ENCODE peak calls at places on chromosomes 4 and X, in six cellular contexts. D is IMR-90, Q is H9, V is H1, H is mesenchymal stem cell, W is trophoblast cell. G is an unnamed sample.

GRCh38 chr4:186839122-186840037 is 115.7 kb upstream of the FAT1 start:
- DNase-seq in D (peak), Q (no peak), V (no peak), H (peak), W (no peak), G (no peak)

GRCh38 chr4:95095352-95095974 is 337.7 kb downstream of the BMPR1B start:
- DNase-seq in D (peak), Q (no peak), V (no peak), H (peak), W (no peak), G (no peak)

GRCh38 chrX:63922221-63922620 is 137.2 kb upstream of the ARHGEF9 start:
- DNase-seq in D (peak), Q (no peak), V (no peak), H (no peak), W (peak), G (no peak)

GRCh38 chr4:102564399-102564921 is 63.3 kb downstream of the NFKB1 start:
- DNase-seq in D (peak), Q (no peak), V (no peak), H (peak), W (peak), G (no peak)

GRCh38 chr4:85748654-85749053 is 273.7 kb downstream of the ARHGAP24 start:
- DNase-seq in D (no peak), Q (no peak), V (no peak), H (no peak), W (no peak), G (no peak)

GRCh38 chr4:188061083-188061482 is 48.3 kb downstream of the TRIML2 start:
- DNase-seq in D (no peak), Q (no peak), V (no peak), H (no peak), W (no peak), G (no peak)

GRCh38 chr4:10028910-10029309 is 7.6 kb upstream of the SLC2A9 start:
- DNase-seq in D (no peak), Q (peak), V (no peak), H (no peak), W (no peak), G (no peak)

GRCh38 chrX:108307408-108308085 is 130.7 kb downstream of the COL4A6 start:
- DNase-seq in D (peak), Q (no peak), V (no peak), H (no peak), W (peak), G (no peak)

GRCh38 chr4:76003015-76003414 is 4.3 kb downstream of the CXCL9 start:
- DNase-seq in D (no peak), Q (no peak), V (no peak), H (no peak), W (no peak), G (no peak)

GRCh38 chrX:145213504-145213903 is 33.8 kb upstream of the SPANXN1 start:
- DNase-seq in D (no peak), Q (no peak), V (no peak), H (no peak), W (no peak), G (no peak)

GRCh38 chr4:150176559-150176958 is 98.3 kb downstream of the DCLK2 start:
- DNase-seq in D (peak), Q (no peak), V (no peak), H (no peak), W (peak), G (no peak)

GRCh38 chr4:67909910-67910905 is 26.4 kb upstream of the TMPRSS11D start:
- DNase-seq in D (peak), Q (no peak), V (no peak), H (peak), W (no peak), G (no peak)

GRCh38 chr4:37685211-37685725 is 908 bp downstream of the RELL1 start:
- DNase-seq in D (peak), Q (no peak), V (no peak), H (peak), W (no peak), G (no peak)

GRCh38 chr4:109559625-109559982 is 442 bp upstream of the MCUB start:
- DNase-seq in D (no peak), Q (peak), V (peak), H (no peak), W (peak), G (no peak)
- H3K18ac ChIP-seq in D (no peak), Q (peak), V (peak), H (peak), W (peak), G (peak)

GRCh38 chr4:152862608-152863007 is 73.5 kb upstream of the FHDC1 start:
- DNase-seq in D (no peak), Q (no peak), V (no peak), H (no peak), W (no peak), G (no peak)
- H4K91ac ChIP-seq in D (no peak), Q (no peak), V (no peak), H (no peak), W (no peak), G (no peak)

GRCh38 chr4:175776217-175776616 is 35.8 kb downstream of the GPM6A start:
- DNase-seq in D (no peak), Q (peak), V (no peak), H (no peak), W (no peak), G (no peak)
- H3K18ac ChIP-seq in D (no peak), Q (no peak), V (peak), H (no peak), W (no peak), G (no peak)

GRCh38 chr4:61246003-61246402 is 45.9 kb downstream of the ADGRL3 start:
- DNase-seq in D (no peak), Q (no peak), V (no peak), H (no peak), W (no peak), G (no peak)
- H4K91ac ChIP-seq in D (no peak), Q (no peak), V (no peak), H (no peak), W (no peak), G (no peak)

GRCh38 chr4:79334783-79335182 is 8.9 kb upstream of the NAA11 start:
- DNase-seq in D (no peak), Q (no peak), V (no peak), H (no peak), W (no peak), G (no peak)
- H3K18ac ChIP-seq in D (no peak), Q (no peak), V (no peak), H (no peak), W (no peak), G (no peak)

GRCh38 chrX:31228909-31229308 is 157.1 kb upstream of the FTHL17 start:
- DNase-seq in D (peak), Q (no peak), V (no peak), H (no peak), W (no peak), G (no peak)

GRCh38 chrX:31225819-31226218 is 154.0 kb upstream of the FTHL17 start:
- DNase-seq in D (no peak), Q (no peak), V (no peak), H (no peak), W (no peak), G (no peak)

GRCh38 chrX:31224321-31225012 is 152.6 kb upstream of the FTHL17 start:
- DNase-seq in D (no peak), Q (no peak), V (no peak), H (no peak), W (no peak), G (no peak)

GRCh38 chrX:31228415-31228832 is 156.6 kb upstream of the FTHL17 start:
- DNase-seq in D (peak), Q (no peak), V (no peak), H (peak), W (no peak), G (no peak)

DNA sequence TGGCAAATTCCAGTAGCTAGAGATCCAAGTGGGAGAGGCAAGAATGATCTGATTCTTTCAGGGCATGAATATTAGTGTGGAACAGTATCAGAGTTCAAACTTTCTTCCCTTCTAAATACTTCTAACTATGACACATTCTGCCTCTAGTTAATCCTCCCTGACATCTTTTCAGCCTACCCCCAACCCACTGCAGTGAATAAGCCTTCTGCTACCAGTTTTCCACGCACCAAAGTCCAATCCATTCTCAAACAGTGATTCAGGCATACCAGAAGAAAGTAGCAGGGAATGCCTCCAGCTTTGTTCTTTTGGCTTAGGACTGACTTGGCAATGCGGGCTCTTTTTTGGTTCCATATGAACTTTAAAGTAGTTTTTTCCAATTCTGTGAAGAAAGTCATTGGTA is 155.4 kb upstream of the FTHL17 start:
- DNase-seq in D (peak), Q (no peak), V (no peak), H (no peak), W (peak), G (no peak)
- H4K91ac ChIP-seq in D (no peak), Q (no peak), V (no peak), H (no peak), W (no peak), G (no peak)

GRCh38 chr4:74159397-74159709 is 1.4 kb downstream of the MTHFD2L start:
- DNase-seq in D (no peak), Q (no peak), V (no peak), H (no peak), W (no peak), G (no peak)

GRCh38 chr4:74157116-74157742 is 689 bp upstream of the MTHFD2L start:
- DNase-seq in D (peak), Q (no peak), V (no peak), H (peak), W (no peak), G (peak)

GRCh38 chr4:74158561-74159396 is 861 bp downstream of the MTHFD2L start:
- DNase-seq in D (peak), Q (no peak), V (no peak), H (peak), W (no peak), G (no peak)

GRCh38 chr4:74156521-74156920 is 1.4 kb upstream of the MTHFD2L start:
- DNase-seq in D (no peak), Q (no peak), V (no peak), H (no peak), W (no peak), G (no peak)

DNA sequence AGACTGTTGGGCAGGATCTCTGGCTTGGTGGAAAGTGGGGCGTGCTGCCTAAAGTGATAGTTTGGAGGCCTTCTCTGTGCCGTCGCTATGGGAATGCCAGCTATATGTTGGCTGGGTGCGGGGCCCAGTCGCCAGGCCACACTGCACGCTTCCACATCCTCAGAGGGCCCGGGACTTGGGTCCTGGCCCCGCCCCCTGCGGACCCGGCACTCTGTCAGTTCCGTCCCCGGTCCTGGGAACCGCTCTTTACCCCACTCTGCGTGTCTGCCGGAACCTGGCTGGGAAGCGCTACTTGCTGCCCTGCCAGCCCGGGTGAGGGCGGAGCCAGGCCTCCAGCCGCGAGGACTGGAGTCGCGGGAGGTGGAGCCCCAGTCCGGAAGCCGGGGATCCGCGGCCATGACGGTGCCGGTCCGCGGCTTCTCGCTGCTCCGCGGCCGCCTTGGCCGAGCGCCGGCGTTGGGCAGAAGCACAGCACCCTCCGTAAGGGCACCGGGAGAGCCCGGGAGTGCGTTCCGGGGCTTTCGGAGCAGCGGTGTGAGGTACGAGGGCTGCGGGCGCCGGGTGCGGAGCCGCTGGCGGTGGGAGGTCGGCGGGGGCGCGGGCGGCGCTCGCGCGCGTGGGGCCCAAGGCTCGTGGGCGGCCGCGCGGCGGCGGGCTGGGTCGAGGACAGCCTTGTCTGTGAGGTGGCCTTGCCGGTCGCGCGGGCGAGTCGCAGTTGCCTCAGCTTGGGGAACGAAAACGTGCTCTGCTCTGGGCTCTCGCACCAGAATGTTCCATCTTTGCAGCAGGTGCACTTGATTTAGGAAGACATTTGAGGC is at the start of gene MTHFD2L:
- DNase-seq in D (peak), Q (peak), V (peak), H (peak), W (peak), G (peak)
- H3K18ac ChIP-seq in D (peak), Q (peak), V (peak), H (peak), W (peak), G (peak)

DNA sequence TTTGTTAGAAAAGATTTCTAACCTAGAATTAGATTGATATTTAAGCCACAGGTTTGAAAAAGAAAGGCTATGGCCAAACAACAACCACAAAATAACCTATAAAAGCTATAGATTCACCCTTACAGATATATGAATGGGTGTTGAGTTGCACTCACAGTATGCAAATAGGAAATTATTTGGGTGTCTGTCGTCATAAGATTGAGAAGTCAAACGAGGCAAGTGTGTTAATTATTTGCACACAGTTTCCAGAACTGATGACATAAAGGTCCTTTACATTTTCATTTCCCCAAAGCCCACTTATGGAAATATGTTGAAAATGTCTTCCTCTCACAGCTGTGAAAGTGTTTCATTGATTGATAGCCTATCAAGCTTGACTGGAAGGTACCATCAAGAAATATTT is 101.2 kb upstream of the CXCL13 start:
- DNase-seq in D (no peak), Q (no peak), V (no peak), H (no peak), W (no peak), G (no peak)
- H4K91ac ChIP-seq in D (no peak), Q (no peak), V (no peak), H (no peak), W (no peak), G (no peak)

DNA sequence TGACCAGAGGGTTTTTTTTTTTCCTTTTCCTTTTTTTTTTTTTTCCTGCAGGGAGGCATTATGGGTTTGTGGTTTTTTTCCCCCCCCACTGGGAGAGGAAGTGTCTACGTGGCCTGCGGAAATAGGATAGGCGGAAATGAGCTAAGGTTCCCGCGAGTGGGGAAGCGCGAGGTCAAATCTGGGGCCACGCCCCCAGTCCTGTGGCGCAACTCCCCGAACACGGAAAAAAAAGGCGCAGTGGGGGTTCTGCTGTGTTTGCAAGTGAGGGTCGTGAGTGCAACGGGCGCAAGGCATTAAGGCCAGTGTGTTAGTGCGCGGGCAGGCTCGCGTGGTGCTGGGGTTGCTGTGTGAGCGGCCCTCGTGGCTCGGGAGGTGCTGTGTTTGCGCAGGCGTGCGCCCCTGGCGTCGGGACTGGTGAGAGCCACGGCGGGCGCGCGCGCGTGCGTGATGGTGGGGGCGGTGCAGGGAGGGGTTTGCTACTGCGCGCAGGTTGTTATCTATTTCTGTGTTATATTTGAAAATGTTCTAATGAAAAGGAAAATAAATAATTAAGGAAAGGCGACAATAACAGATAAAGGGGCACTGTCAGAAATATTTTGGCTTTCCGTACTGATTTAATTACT is 685 bp upstream of the MORF4L2 start:
- DNase-seq in D (peak), Q (peak), V (peak), H (no peak), W (peak), G (peak)
- H3K18ac ChIP-seq in D (peak), Q (peak), V (peak), H (peak), W (peak), G (peak)